ENCODE peak calls at places on chromosome 10, in four cellular contexts. Q is brain microvascular endothelial cell, S is GM23248, A is cardiac muscle cell. Y is an unnamed sample.

GRCh38 chr10:114526112-114526496 is 121.8 kb upstream of the AFAP1L2 start:
- DNase-seq in Q (peak; percentile 30), S (no peak), A (no peak), Y (no peak)

GRCh38 chr10:124906551-124907001 is 35.3 kb upstream of the ZRANB1 start:
- DNase-seq in Q (peak; percentile 47), S (peak; percentile 96), A (no peak), Y (no peak)

GRCh38 chr10:131242007-131242406 is 69.5 kb downstream of the TCERG1L start:
- DNase-seq in Q (no peak), S (peak; percentile 4), A (peak; percentile 84), Y (no peak)

GRCh38 chr10:89163265-89163995 is 43.7 kb downstream of the CH25H start:
- DNase-seq in Q (no peak), S (peak; percentile 70), A (no peak), Y (peak; percentile 84)

GRCh38 chr10:3484306-3485187 is 300.5 kb downstream of the KLF6 start:
- DNase-seq in Q (peak; percentile 18), S (peak; percentile 46), A (peak; percentile 18), Y (no peak)

GRCh38 chr10:123145542-123146012 is 2.4 kb upstream of the HMX2 start:
- DNase-seq in Q (no peak), S (no peak), A (no peak), Y (no peak)

GRCh38 chr10:125880719-125881118 is 373 bp downstream of the DHX32 start:
- DNase-seq in Q (no peak), S (no peak), A (peak; percentile 13), Y (no peak)

GRCh38 chr10:79424221-79425073 is 21.0 kb downstream of the ZCCHC24 start:
- DNase-seq in Q (no peak), S (peak; percentile 43), A (peak; percentile 64), Y (no peak)

GRCh38 chr10:103784723-103785418 is 70.5 kb downstream of the SH3PXD2A start:
- DNase-seq in Q (no peak), S (no peak), A (no peak), Y (no peak)

GRCh38 chr10:14436233-14436632 is 105.5 kb upstream of the FRMD4A start:
- DNase-seq in Q (no peak), S (no peak), A (no peak), Y (no peak)

GRCh38 chr10:88926484-88927249 is 25.9 kb downstream of the ACTA2 start:
- DNase-seq in Q (peak; percentile 73), S (peak; percentile 88), A (no peak), Y (no peak)

GRCh38 chr10:17835688-17836087 is 26.5 kb downstream of the MRC1 start:
- DNase-seq in Q (peak; percentile 88), S (peak; percentile 95), A (peak; percentile 31), Y (peak; percentile 90)

GRCh38 chr10:16360001-16360400 is 76.8 kb upstream of the PTER start:
- DNase-seq in Q (no peak), S (no peak), A (no peak), Y (peak; percentile 45)

GRCh38 chr10:124482876-124483275 is 21.3 kb downstream of the LHPP start:
- DNase-seq in Q (no peak), S (no peak), A (no peak), Y (no peak)

GRCh38 chr10:118255355-118255754 is 86.8 kb downstream of the FAM204A start:
- DNase-seq in Q (no peak), S (no peak), A (no peak), Y (no peak)

GRCh38 chr10:28845009-28845682 is 167.8 kb downstream of the BAMBI start:
- DNase-seq in Q (peak; percentile 96), S (no peak), A (no peak), Y (no peak)

GRCh38 chr10:128712661-128713060 is 586.4 kb upstream of the MKI67 start:
- DNase-seq in Q (no peak), S (no peak), A (no peak), Y (no peak)

GRCh38 chr10:128714240-128714639 is 588.0 kb upstream of the MKI67 start:
- DNase-seq in Q (no peak), S (no peak), A (no peak), Y (no peak)

GRCh38 chr10:128711776-128712175 is 585.6 kb upstream of the MKI67 start:
- DNase-seq in Q (no peak), S (no peak), A (no peak), Y (no peak)

GRCh38 chr10:128710795-128711183 is 584.6 kb upstream of the MKI67 start:
- DNase-seq in Q (no peak), S (no peak), A (no peak), Y (no peak)

DNA sequence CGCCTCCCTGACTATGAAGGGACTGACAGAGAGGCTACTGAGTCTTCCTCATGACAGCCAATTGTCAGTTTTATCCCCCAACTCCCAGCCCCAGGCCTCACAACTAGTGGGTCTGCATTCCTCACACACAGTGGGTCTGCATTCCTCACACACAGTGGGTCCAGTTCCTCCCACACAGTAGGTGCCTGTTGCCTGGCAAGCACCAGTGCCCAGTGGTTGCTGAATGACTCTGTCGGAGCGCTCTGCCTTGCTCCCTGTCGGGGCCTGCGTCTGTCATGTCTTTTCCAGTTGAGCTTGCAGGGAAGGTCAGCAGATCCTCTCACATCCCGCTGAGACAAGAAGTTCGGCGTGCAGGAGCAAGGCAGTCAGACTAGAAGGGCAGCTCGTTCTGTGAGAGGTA is 590.0 kb upstream of the MKI67 start:
- DNase-seq in Q (no peak), S (no peak), A (no peak), Y (no peak)
- H3K36me3 ChIP-seq in Q (no peaks in the 10 kb centered on the region), S (no peaks in the 10 kb centered on the region), A (no peaks in the 10 kb centered on the region), Y (no peaks in the 10 kb centered on the region)

DNA sequence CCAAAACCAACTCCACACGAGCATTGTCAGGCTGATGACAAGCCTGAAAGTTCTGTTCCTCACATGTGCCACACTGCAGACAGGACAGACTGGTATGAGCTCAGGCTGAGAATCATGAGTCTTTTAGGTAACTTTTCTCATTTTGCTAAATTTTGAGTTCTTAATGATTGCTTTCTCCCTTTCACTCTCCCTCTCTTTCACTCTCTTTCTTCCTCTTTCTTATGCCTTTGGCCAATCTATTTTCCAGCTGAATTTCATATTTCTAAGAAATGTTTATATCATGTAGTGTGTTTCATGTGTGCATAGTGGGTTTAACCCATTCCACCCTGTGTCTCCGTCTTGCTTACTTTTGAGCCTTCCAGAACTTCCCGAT is 16.6 kb downstream of the FAM241B start:
- DNase-seq in Q (no peak), S (no peak), A (no peak), Y (no peak)
- H3K27me3 ChIP-seq in Q (peaks cover 2% of the 10 kb centered on the region), S (peaks cover 22% of the 10 kb centered on the region), A (no peaks in the 10 kb centered on the region), Y (peaks cover 4% of the 10 kb centered on the region)

GRCh38 chr10:127934383-127934782 is 27.5 kb downstream of the PTPRE start:
- DNase-seq in Q (no peak), S (no peak), A (no peak), Y (no peak)
- H3K4me3 ChIP-seq in Q (no peak overlapping the region), S (no peak overlapping the region), A (no peak overlapping the region), Y (no peak overlapping the region)

GRCh38 chr10:97435211-97435610 is 9.2 kb downstream of the PGAM1 start:
- DNase-seq in Q (no peak), S (no peak), A (no peak), Y (no peak)

GRCh38 chr10:97434055-97434454 is 8.1 kb downstream of the PGAM1 start:
- DNase-seq in Q (no peak), S (no peak), A (no peak), Y (no peak)

GRCh38 chr10:97433430-97434001 is 7.5 kb downstream of the PGAM1 start:
- DNase-seq in Q (no peak), S (no peak), A (no peak), Y (no peak)

GRCh38 chr10:97428572-97428981 is 2.6 kb downstream of the PGAM1 start:
- DNase-seq in Q (peak; percentile 12), S (peak; percentile 86), A (no peak), Y (peak; percentile 38)

GRCh38 chr10:97434557-97434956 is 8.6 kb downstream of the PGAM1 start:
- DNase-seq in Q (no peak), S (no peak), A (no peak), Y (no peak)
- H3K36me3 ChIP-seq in Q (peaks cover 77% of the 10 kb centered on the region), S (peaks cover 40% of the 10 kb centered on the region), A (peaks cover 63% of the 10 kb centered on the region), Y (peaks cover 17% of the 10 kb centered on the region)

GRCh38 chr10:101760510-101760909 is 15.4 kb downstream of the FGF8 start:
- DNase-seq in Q (no peak), S (no peak), A (no peak), Y (no peak)
- H3K27me3 ChIP-seq in Q (peaks cover 11% of the 10 kb centered on the region), S (peaks cover 32% of the 10 kb centered on the region), A (no peaks in the 10 kb centered on the region), Y (peaks cover 6% of the 10 kb centered on the region)

GRCh38 chr10:8403711-8404371 is 349.4 kb downstream of the GATA3 start:
- DNase-seq in Q (no peak), S (no peak), A (peak; percentile 15), Y (no peak)
- H3K4me3 ChIP-seq in Q (no peak overlapping the region), S (no peak overlapping the region), A (no peak overlapping the region), Y (no peak overlapping the region)

DNA sequence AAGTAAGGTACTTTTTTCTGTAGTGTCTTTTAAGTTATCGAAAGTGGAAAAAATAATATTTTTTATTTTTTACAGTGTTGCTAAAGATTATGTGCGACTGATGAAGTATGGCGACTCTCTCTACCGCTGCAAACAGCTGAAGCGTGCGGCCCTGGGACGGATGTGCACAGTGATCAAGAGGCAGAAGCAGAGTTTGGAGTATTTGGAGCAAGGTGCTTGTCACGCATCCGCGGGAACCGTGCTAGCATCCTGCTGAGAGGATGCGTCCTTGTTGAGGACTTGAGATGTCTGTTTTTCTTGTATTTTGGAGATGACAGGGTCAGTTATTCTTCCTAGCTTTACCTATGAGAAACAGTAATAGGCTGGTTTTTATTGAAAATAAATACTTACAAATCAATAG is 7.8 kb downstream of the GTPBP4 start:
- DNase-seq in Q (no peak), S (no peak), A (no peak), Y (no peak)
- H3K36me3 ChIP-seq in Q (peaks cover 84% of the 10 kb centered on the region), S (peaks cover 80% of the 10 kb centered on the region), A (peaks cover 63% of the 10 kb centered on the region), Y (peaks cover 33% of the 10 kb centered on the region)

DNA sequence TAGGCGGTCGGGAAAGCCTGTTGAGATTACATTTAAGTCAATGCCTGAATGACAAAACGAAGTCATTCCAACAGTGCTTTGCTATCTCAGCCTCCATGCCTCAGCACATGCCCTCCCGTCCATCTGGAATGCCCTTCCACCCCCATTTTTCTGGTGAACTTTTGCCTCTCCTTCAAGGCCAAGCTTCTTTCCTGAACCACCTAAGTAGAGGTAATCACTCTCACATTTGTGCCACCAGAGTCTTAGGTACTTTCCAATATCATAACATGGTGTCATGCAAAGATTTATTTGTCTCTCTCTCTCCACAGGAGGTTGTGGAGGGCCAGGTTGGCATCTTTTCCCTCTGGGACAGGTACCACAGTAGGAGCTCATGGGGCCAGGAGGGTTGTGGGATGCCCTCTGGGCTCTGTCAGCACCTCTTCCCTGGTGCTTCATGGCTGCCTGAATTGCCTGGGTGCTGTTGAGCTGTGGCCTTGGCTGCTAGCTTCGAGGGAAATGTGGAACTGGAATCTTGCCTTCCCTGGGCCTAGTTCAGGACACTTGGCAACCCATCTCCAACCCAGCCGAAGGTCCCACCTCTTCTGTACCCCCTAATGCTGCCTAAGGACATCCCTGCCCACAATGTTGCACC is 5.7 kb downstream of the NKX2-3 start:
- DNase-seq in Q (no peak), S (no peak), A (no peak), Y (no peak)
- H3K27me3 ChIP-seq in Q (peaks cover 95% of the 10 kb centered on the region), S (peaks cover 89% of the 10 kb centered on the region), A (peaks cover 100% of the 10 kb centered on the region), Y (peaks cover 64% of the 10 kb centered on the region)

Y was measured in bronchial epithelial cell.